ENCODE peak calls at places on chromosomes 6 and 20, in ten cellular contexts. One of them, this sample, is unnamed.

GRCh38 chr6:162459985-162460384 is 267.6 kb downstream of the PRKN start:
- DNase-seq in left kidney: no peak
- DNase-seq in M059J: no peak
- DNase-seq in EL: no peak
- DNase-seq in effector memory CD8-positive, alpha-beta T cell: no peak
- DNase-seq in NCI-H1694: no peak
- DNase-seq in body of pancreas: no peak
- DNase-seq in mammary epithelial cell: no peak
- DNase-seq in HT1080: no peak
- DNase-seq in WTC11: no peak
- DNase-seq in this sample: no peak

GRCh38 chr6:44524491-44525227 is 137.2 kb downstream of the CDC5L start:
- DNase-seq in left kidney: peak
- DNase-seq in M059J: peak
- DNase-seq in EL: peak
- DNase-seq in effector memory CD8-positive, alpha-beta T cell: no peak
- DNase-seq in NCI-H1694: no peak
- DNase-seq in body of pancreas: no peak
- DNase-seq in mammary epithelial cell: peak
- DNase-seq in HT1080: no peak
- DNase-seq in WTC11: no peak
- DNase-seq in this sample: no peak

GRCh38 chr6:27161603-27161945 is 85.9 kb upstream of the PRSS16 start:
- DNase-seq in left kidney: no peak
- DNase-seq in M059J: no peak
- DNase-seq in EL: no peak
- DNase-seq in effector memory CD8-positive, alpha-beta T cell: no peak
- DNase-seq in NCI-H1694: no peak
- DNase-seq in body of pancreas: no peak
- DNase-seq in mammary epithelial cell: no peak
- DNase-seq in HT1080: no peak
- DNase-seq in WTC11: no peak
- DNase-seq in this sample: no peak

GRCh38 chr20:17281478-17281877 is 54.6 kb downstream of the PCSK2 start:
- DNase-seq in left kidney: peak
- DNase-seq in M059J: peak
- DNase-seq in EL: peak
- DNase-seq in effector memory CD8-positive, alpha-beta T cell: no peak
- DNase-seq in NCI-H1694: peak
- DNase-seq in body of pancreas: peak
- DNase-seq in mammary epithelial cell: peak
- DNase-seq in HT1080: peak
- DNase-seq in WTC11: peak
- DNase-seq in this sample: no peak

GRCh38 chr6:163963205-163964120 is 548.9 kb downstream of the QKI start:
- DNase-seq in left kidney: no peak
- DNase-seq in M059J: no peak
- DNase-seq in EL: no peak
- DNase-seq in effector memory CD8-positive, alpha-beta T cell: no peak
- DNase-seq in NCI-H1694: no peak
- DNase-seq in body of pancreas: no peak
- DNase-seq in mammary epithelial cell: no peak
- DNase-seq in HT1080: no peak
- DNase-seq in WTC11: no peak
- DNase-seq in this sample: no peak

GRCh38 chr6:85680388-85680787 is 37.7 kb upstream of the SYNCRIP start:
- DNase-seq in left kidney: no peak
- DNase-seq in M059J: no peak
- DNase-seq in EL: peak
- DNase-seq in effector memory CD8-positive, alpha-beta T cell: no peak
- DNase-seq in NCI-H1694: no peak
- DNase-seq in body of pancreas: no peak
- DNase-seq in mammary epithelial cell: no peak
- DNase-seq in HT1080: peak
- DNase-seq in WTC11: no peak
- DNase-seq in this sample: no peak

GRCh38 chr6:89951574-89952360 is 57.5 kb downstream of the GJA10 start:
- DNase-seq in left kidney: peak
- DNase-seq in M059J: peak
- DNase-seq in EL: no peak
- DNase-seq in effector memory CD8-positive, alpha-beta T cell: no peak
- DNase-seq in NCI-H1694: no peak
- DNase-seq in body of pancreas: no peak
- DNase-seq in mammary epithelial cell: no peak
- DNase-seq in HT1080: peak
- DNase-seq in WTC11: peak
- DNase-seq in this sample: no peak

GRCh38 chr20:14491436-14491835 is 154.0 kb upstream of the FLRT3 start:
- DNase-seq in left kidney: no peak
- DNase-seq in M059J: no peak
- DNase-seq in EL: no peak
- DNase-seq in effector memory CD8-positive, alpha-beta T cell: no peak
- DNase-seq in NCI-H1694: peak
- DNase-seq in body of pancreas: no peak
- DNase-seq in mammary epithelial cell: no peak
- DNase-seq in HT1080: no peak
- DNase-seq in WTC11: no peak
- DNase-seq in this sample: no peak

GRCh38 chr6:31057426-31058003 is 47.2 kb downstream of the MUC22 start:
- DNase-seq in left kidney: no peak
- DNase-seq in M059J: peak
- DNase-seq in EL: peak
- DNase-seq in effector memory CD8-positive, alpha-beta T cell: no peak
- DNase-seq in NCI-H1694: no peak
- DNase-seq in body of pancreas: peak
- DNase-seq in mammary epithelial cell: peak
- DNase-seq in HT1080: peak
- DNase-seq in WTC11: no peak
- DNase-seq in this sample: no peak

GRCh38 chr20:1894471-1894950 is 696 bp upstream of the SIRPA start:
- DNase-seq in left kidney: peak
- DNase-seq in M059J: peak
- DNase-seq in EL: peak
- DNase-seq in effector memory CD8-positive, alpha-beta T cell: no peak
- DNase-seq in NCI-H1694: no peak
- DNase-seq in body of pancreas: peak
- DNase-seq in mammary epithelial cell: peak
- DNase-seq in HT1080: peak
- DNase-seq in WTC11: peak
- DNase-seq in this sample: no peak

GRCh38 chr6:116667620-116668019 is 946 bp downstream of the ZUP1 start:
- DNase-seq in left kidney: no peak
- DNase-seq in M059J: no peak
- DNase-seq in EL: no peak
- DNase-seq in effector memory CD8-positive, alpha-beta T cell: no peak
- DNase-seq in NCI-H1694: no peak
- DNase-seq in body of pancreas: no peak
- DNase-seq in mammary epithelial cell: no peak
- DNase-seq in HT1080: no peak
- DNase-seq in WTC11: no peak
- DNase-seq in this sample: no peak

This sample was measured in ascending aorta.